ENCODE peak calls at places on chromosome 11, in four cellular contexts. One of them, this sample, is unnamed.

GRCh38 chr11:58334708-58335107 is 24.2 kb downstream of the OR5B17 start:
- DNase-seq in NCI-H1105: no peak
- DNase-seq in activated naive CD4-positive, alpha-beta T cell: no peak
- DNase-seq in psoas muscle: no peak
- DNase-seq in this sample: peak

GRCh38 chr11:128929468-128929867 is 13.2 kb downstream of the TP53AIP1 start:
- DNase-seq in NCI-H1105: no peak
- DNase-seq in activated naive CD4-positive, alpha-beta T cell: no peak
- DNase-seq in psoas muscle: no peak
- DNase-seq in this sample: no peak

GRCh38 chr11:10205928-10206327 is 88.1 kb downstream of the SBF2 start:
- DNase-seq in NCI-H1105: no peak
- DNase-seq in activated naive CD4-positive, alpha-beta T cell: no peak
- DNase-seq in psoas muscle: no peak
- DNase-seq in this sample: no peak

GRCh38 chr11:2393111-2393868 is 7.3 kb upstream of the TSSC4 start:
- DNase-seq in NCI-H1105: no peak
- DNase-seq in activated naive CD4-positive, alpha-beta T cell: no peak
- DNase-seq in psoas muscle: no peak
- DNase-seq in this sample: no peak

GRCh38 chr11:2401436-2401984 is 960 bp downstream of the TSSC4 start:
- DNase-seq in activated naive CD4-positive, alpha-beta T cell: no peak
- DNase-seq in NCI-H1105: no peak
- DNase-seq in psoas muscle: no peak
- DNase-seq in this sample: no peak

GRCh38 chr11:93054279-93054678 is 84.8 kb downstream of the MTNR1B start:
- DNase-seq in psoas muscle: no peak
- DNase-seq in NCI-H1105: no peak
- DNase-seq in activated naive CD4-positive, alpha-beta T cell: no peak
- DNase-seq in this sample: no peak

GRCh38 chr11:77244277-77245014 is 57.0 kb downstream of the GDPD4 start:
- DNase-seq in NCI-H1105: no peak
- DNase-seq in activated naive CD4-positive, alpha-beta T cell: no peak
- DNase-seq in psoas muscle: no peak
- DNase-seq in this sample: no peak

GRCh38 chr11:119889111-119889510 is 160.1 kb upstream of the NECTIN1 start:
- DNase-seq in psoas muscle: no peak
- DNase-seq in NCI-H1105: no peak
- DNase-seq in activated naive CD4-positive, alpha-beta T cell: no peak
- DNase-seq in this sample: no peak

GRCh38 chr11:77073328-77074001 is 6.7 kb downstream of the CAPN5 start:
- DNase-seq in psoas muscle: peak
- DNase-seq in activated naive CD4-positive, alpha-beta T cell: no peak
- DNase-seq in NCI-H1105: no peak
- DNase-seq in this sample: no peak

GRCh38 chr11:106656646-106657045 is 361.6 kb downstream of the GUCY1A2 start:
- DNase-seq in psoas muscle: no peak
- DNase-seq in NCI-H1105: no peak
- DNase-seq in activated naive CD4-positive, alpha-beta T cell: no peak
- DNase-seq in this sample: no peak

GRCh38 chr11:16801288-16801980 is 63.0 kb downstream of the C11orf58 start:
- DNase-seq in psoas muscle: no peak
- DNase-seq in NCI-H1105: no peak
- DNase-seq in activated naive CD4-positive, alpha-beta T cell: no peak
- DNase-seq in this sample: no peak

GRCh38 chr11:112961146-112961668 is at the start of gene NCAM1:
- DNase-seq in NCI-H1105: peak
- DNase-seq in activated naive CD4-positive, alpha-beta T cell: no peak
- DNase-seq in psoas muscle: peak
- DNase-seq in this sample: no peak

GRCh38 chr11:134278356-134278755 is 2.2 kb downstream of the GLB1L3 start:
- DNase-seq in NCI-H1105: no peak
- DNase-seq in activated naive CD4-positive, alpha-beta T cell: no peak
- DNase-seq in psoas muscle: no peak
- DNase-seq in this sample: no peak